ENCODE peak calls at places on chromosomes 13 and 19, in seven cellular contexts. E, W, X, P, A, F and L are unnamed samples.

GRCh38 chr19:7004313-7004931 is 16.8 kb downstream of the MBD3L2B start:
- DNase-seq in E (no peak), W (no peak), X (no peak), P (no peak), A (no peak), F (no peak), L (peak; percentile 8)

GRCh38 chr19:898663-899062 is 5.4 kb downstream of the RNU6-9 start:
- DNase-seq in E (no peak), W (no peak), X (no peak), P (peak; percentile 80), A (no peak), F (no peak), L (no peak)

GRCh38 chr13:29583073-29583785 is 12.3 kb downstream of the SLC7A1 start:
- DNase-seq in E (no peak), W (no peak), X (peak; percentile 53), P (no peak), A (no peak), F (no peak), L (peak; percentile 68)

GRCh38 chr19:11286312-11286974 is 9.5 kb upstream of the TSPAN16 start:
- DNase-seq in E (no peak), W (no peak), X (no peak), P (no peak), A (no peak), F (peak; percentile 11), L (no peak)

GRCh38 chr13:27868639-27869435 is 51.0 kb upstream of the PDX1 start:
- DNase-seq in E (no peak), W (no peak), X (no peak), P (no peak), A (no peak), F (no peak), L (no peak)

GRCh38 chr19:18879579-18880373 is 16.2 kb downstream of the CERS1 start:
- DNase-seq in E (no peak), W (no peak), X (no peak), P (no peak), A (no peak), F (no peak), L (peak; percentile 39)

GRCh38 chr13:73171926-73172325 is 113.1 kb downstream of the KLF5 start:
- DNase-seq in E (no peak), W (no peak), X (no peak), P (no peak), A (no peak), F (no peak), L (peak; percentile 60)

GRCh38 chr13:43193789-43194188 is 170.4 kb downstream of the DNAJC15 start:
- DNase-seq in E (no peak), W (no peak), X (no peak), P (no peak), A (no peak), F (no peak), L (no peak)

GRCh38 chr19:43560687-43561086 is 14.6 kb downstream of the XRCC1 start:
- DNase-seq in E (no peak), W (no peak), X (no peak), P (no peak), A (no peak), F (no peak), L (no peak)

GRCh38 chr19:48627865-48628314 is 8.6 kb downstream of the SPHK2 start:
- DNase-seq in E (no peak), W (no peak), X (no peak), P (no peak), A (no peak), F (no peak), L (no peak)

GRCh38 chr19:35045667-35046300 is 4.3 kb downstream of the HPN start:
- DNase-seq in E (peak; percentile 54), W (no peak), X (no peak), P (no peak), A (peak; percentile 43), F (no peak), L (no peak)

GRCh38 chr19:6588508-6589345 is 2.2 kb downstream of the CD70 start:
- DNase-seq in E (no peak), W (no peak), X (no peak), P (no peak), A (no peak), F (no peak), L (no peak)

GRCh38 chr19:35181387-35181786 is 26.9 kb downstream of the FXYD5 start:
- DNase-seq in E (no peak), W (no peak), X (no peak), P (no peak), A (no peak), F (no peak), L (no peak)

GRCh38 chr19:5369962-5370367 is 29.4 kb upstream of the PTPRS start:
- DNase-seq in E (peak; percentile 2), W (peak; percentile 46), X (no peak), P (peak; percentile 50), A (peak; percentile 1), F (no peak), L (no peak)

GRCh38 chr19:2016041-2016807 is 710 bp upstream of the BTBD2 start:
- DNase-seq in E (peak; percentile 81), W (peak; percentile 45), X (peak; percentile 24), P (peak; percentile 67), A (peak; percentile 47), F (peak; percentile 63), L (peak; percentile 44)

GRCh38 chr19:54206831-54207177 is 6.1 kb downstream of the RPS9 start:
- DNase-seq in E (no peak), W (no peak), X (no peak), P (no peak), A (no peak), F (no peak), L (no peak)

GRCh38 chr13:30959678-30960077 is 27.2 kb downstream of the TEX26 start:
- DNase-seq in E (no peak), W (no peak), X (no peak), P (no peak), A (no peak), F (no peak), L (no peak)

GRCh38 chr13:51235756-51236564 is 13.8 kb downstream of the FAM124A start:
- DNase-seq in E (no peak), W (no peak), X (no peak), P (no peak), A (no peak), F (no peak), L (no peak)

GRCh38 chr13:20035130-20035529 is 76.6 kb downstream of the ZMYM2 start:
- DNase-seq in E (no peak), W (no peak), X (no peak), P (no peak), A (no peak), F (no peak), L (no peak)